ENCODE peak calls at places on chromosomes 1 and 21, in six cellular contexts. Z is thoracic aorta, K is left ventricle myocardium inferior, C is esophagus muscularis mucosa, Q is Panc1, T is IMR-90. L is an unnamed sample. For H3K36me3, the result is how much of the 10 kb centered on the place peaks cover.

GRCh38 chr1:53071167-53071865 is 9.3 kb downstream of the PODN start:
- DNase-seq in Z (no peak), K (peak), C (no peak), Q (no peak), T (no peak), L (peak)

GRCh38 chr1:93681549-93682412 is at the start of gene BCAR3:
- DNase-seq in Z (no peak), K (peak), C (no peak), Q (no peak), T (peak), L (peak)

GRCh38 chr1:222543817-222544216 is 4.1 kb downstream of the HHIPL2 start:
- DNase-seq in Z (no peak), K (no peak), C (no peak), Q (no peak), T (no peak), L (no peak)

GRCh38 chr1:161226320-161226711 is 456 bp downstream of the TOMM40L start:
- DNase-seq in Z (no peak), K (no peak), C (no peak), Q (no peak), T (no peak), L (no peak)

GRCh38 chr1:199123615-199124014 is 484.8 kb downstream of the PTPRC start:
- DNase-seq in Z (no peak), K (no peak), C (no peak), Q (no peak), T (peak), L (no peak)

GRCh38 chr1:168637350-168637991 is 61.1 kb downstream of the XCL1 start:
- DNase-seq in Z (no peak), K (no peak), C (no peak), Q (peak), T (peak), L (no peak)

GRCh38 chr1:221687731-221688487 is 54.0 kb downstream of the DUSP10 start:
- DNase-seq in Z (no peak), K (no peak), C (no peak), Q (no peak), T (no peak), L (no peak)

GRCh38 chr1:193448682-193449461 is 262.5 kb upstream of the B3GALT2 start:
- DNase-seq in Z (no peak), K (no peak), C (no peak), Q (no peak), T (no peak), L (no peak)

GRCh38 chr1:36346741-36347370 is 23.4 kb upstream of the EVA1B start:
- DNase-seq in Z (no peak), K (no peak), C (no peak), Q (no peak), T (no peak), L (no peak)

GRCh38 chr1:205348559-205349477 is 7.9 kb downstream of the KLHDC8A start:
- DNase-seq in Z (no peak), K (no peak), C (no peak), Q (no peak), T (no peak), L (no peak)

GRCh38 chr1:48055854-48056253 is 58.7 kb upstream of the TRABD2B start:
- DNase-seq in Z (no peak), K (no peak), C (no peak), Q (no peak), T (no peak), L (no peak)

GRCh38 chr1:160428655-160429054 is 28.3 kb downstream of the VANGL2 start:
- DNase-seq in Z (no peak), K (no peak), C (peak), Q (no peak), T (peak), L (no peak)

GRCh38 chr1:193974286-193974798 is 787.9 kb upstream of the B3GALT2 start:
- DNase-seq in Z (no peak), K (no peak), C (no peak), Q (no peak), T (no peak), L (no peak)

GRCh38 chr1:210400043-210400840 is 71.5 kb downstream of the HHAT start:
- DNase-seq in Z (peak), K (peak), C (peak), Q (peak), T (peak), L (no peak)

GRCh38 chr1:95042286-95042685 is 30.5 kb downstream of the ALG14 start:
- DNase-seq in Z (no peak), K (no peak), C (no peak), Q (no peak), T (peak), L (no peak)

GRCh38 chr21:34545079-34545884 is 33.3 kb upstream of the KCNE1 start:
- DNase-seq in Z (no peak), K (no peak), C (no peak), Q (no peak), T (peak), L (no peak)

GRCh38 chr1:182595641-182596240 is 6.7 kb upstream of the RNASEL start:
- DNase-seq in Z (no peak), K (peak), C (no peak), Q (peak), T (peak), L (peak)

GRCh38 chr1:203692565-203693470 is 66.2 kb downstream of the ATP2B4 start:
- DNase-seq in Z (peak), K (peak), C (peak), Q (no peak), T (peak), L (peak)

GRCh38 chr1:98884864-98885263 is 119.8 kb downstream of the PLPPR5 start:
- DNase-seq in Z (no peak), K (no peak), C (no peak), Q (no peak), T (no peak), L (no peak)
- TF ChIP-seq CTCF in Z (no peak), K (no peak), C (no peak), Q (no peak), T (no peak), L (no peak)

DNA sequence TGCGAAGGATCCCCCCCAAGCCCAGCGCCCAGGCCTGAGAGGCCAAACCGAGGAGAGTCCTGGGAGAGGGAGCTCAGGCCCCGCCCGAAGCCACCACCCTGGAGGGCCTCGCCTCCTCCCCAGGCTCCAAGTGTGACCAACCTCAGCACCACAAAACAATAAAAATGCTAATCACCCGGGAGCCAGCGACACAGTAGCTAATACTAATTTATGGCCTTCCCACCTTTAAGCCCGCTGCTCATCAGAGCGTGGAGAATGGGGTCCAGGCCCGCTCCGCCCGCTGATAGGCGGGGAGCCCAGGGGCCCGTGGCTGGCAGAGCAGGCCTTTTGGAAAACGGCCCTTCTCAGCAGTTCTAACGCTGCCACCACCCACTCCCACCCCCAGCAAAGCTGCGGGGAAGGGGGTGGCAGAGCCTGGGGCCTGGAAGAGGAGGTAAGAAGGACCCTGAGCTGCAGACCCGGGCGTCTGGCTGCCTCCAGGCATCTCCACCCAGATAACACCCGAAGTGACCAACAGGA is 20.4 kb upstream of the TAS1R2 start:
- DNase-seq in Z (no peak), K (no peak), C (no peak), Q (no peak), T (no peak), L (peak)
- H3K36me3 ChIP-seq in Z (under half), K (under half), C (under half), Q (under half), T (under half), L (under half)

GRCh38 chr1:51519857-51520699 is 1.0 kb upstream of the EPS15 start:
- DNase-seq in Z (no peak), K (no peak), C (no peak), Q (no peak), T (peak), L (no peak)

GRCh38 chr1:51518033-51518729 is 885 bp downstream of the EPS15 start:
- DNase-seq in Z (no peak), K (peak), C (no peak), Q (no peak), T (peak), L (peak)

GRCh38 chr1:51518730-51519047 is 377 bp downstream of the EPS15 start:
- DNase-seq in Z (no peak), K (peak), C (no peak), Q (no peak), T (peak), L (peak)

GRCh38 chr1:51520700-51521248 is 1.7 kb upstream of the EPS15 start:
- DNase-seq in Z (no peak), K (no peak), C (no peak), Q (no peak), T (no peak), L (no peak)

GRCh38 chr1:51519048-51519856 is at the start of gene EPS15:
- DNase-seq in Z (peak), K (peak), C (peak), Q (no peak), T (peak), L (peak)
- TF ChIP-seq CTCF in Z (no peak), K (no peak), C (no peak), Q (no peak), T (no peak), L (no peak)

DNA sequence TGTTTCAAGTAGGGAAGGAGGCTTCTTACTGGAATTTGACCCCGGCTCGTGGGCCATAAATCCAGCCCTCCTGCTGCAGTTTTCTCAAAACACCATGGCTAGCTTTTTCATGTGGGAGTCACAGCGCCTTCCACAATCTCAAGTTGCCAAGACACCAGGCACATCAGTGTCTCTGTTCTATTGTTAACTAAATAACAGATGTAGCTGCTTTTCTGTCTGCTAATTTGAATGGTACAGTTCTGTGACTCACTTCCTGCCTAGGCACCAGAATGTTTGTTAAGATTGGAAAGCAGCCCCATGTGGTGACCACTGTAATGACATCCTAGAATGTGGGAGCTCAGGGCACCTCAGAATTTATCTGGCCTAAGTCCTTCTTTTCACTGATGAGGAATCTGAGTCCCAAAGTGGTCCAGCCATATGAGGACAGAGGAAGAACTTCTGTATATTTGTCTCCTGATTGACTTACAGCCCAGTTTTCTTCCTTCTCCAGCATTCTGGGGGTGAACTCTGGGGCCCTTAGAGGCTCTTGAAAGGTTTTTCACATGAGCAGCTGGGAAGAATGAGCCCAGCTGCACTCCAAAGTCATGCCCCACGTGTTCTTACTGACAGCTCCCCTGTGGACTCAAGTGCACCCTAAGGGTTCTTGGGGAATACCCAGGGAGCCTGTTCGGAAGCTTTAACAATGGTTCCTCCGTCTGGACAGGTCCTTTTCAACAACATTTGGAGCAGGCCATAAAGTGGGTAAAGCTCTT is 27.5 kb downstream of the TRIM45 start:
- DNase-seq in Z (peak), K (no peak), C (no peak), Q (no peak), T (peak), L (no peak)
- H3K36me3 ChIP-seq in Z (under half), K (under half), C (under half), Q (under half), T (under half), L (under half)

GRCh38 chr1:165507570-165507969 is 36.2 kb upstream of the LRRC52 start:
- DNase-seq in Z (no peak), K (no peak), C (no peak), Q (no peak), T (no peak), L (no peak)

GRCh38 chr1:165496493-165496892 is 47.3 kb upstream of the LRRC52 start:
- DNase-seq in Z (no peak), K (no peak), C (no peak), Q (no peak), T (no peak), L (no peak)

GRCh38 chr1:165497444-165498013 is 46.3 kb upstream of the LRRC52 start:
- DNase-seq in Z (no peak), K (no peak), C (peak), Q (no peak), T (no peak), L (peak)

GRCh38 chr1:165501351-165501974 is 42.3 kb upstream of the LRRC52 start:
- DNase-seq in Z (no peak), K (no peak), C (peak), Q (no peak), T (no peak), L (no peak)

DNA sequence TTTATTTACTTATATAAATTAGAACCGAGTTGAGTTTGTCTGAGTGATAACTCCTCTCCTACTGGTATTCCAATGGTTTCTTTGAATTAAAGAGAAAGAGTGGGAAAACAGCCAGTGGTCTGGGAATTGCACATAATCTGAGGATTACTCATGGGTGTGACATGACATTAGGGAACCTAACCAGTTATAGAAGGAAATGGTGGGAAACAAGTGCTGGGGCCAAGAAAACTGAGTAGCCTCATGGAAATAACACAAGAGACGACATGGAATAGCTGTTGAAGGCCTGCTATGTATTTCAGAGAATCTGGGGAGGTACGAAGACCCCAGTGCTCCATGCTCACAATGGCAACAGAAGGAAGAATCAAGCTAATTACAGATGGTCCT is 41.8 kb upstream of the LRRC52 start:
- DNase-seq in Z (no peak), K (no peak), C (peak), Q (no peak), T (no peak), L (no peak)
- TF ChIP-seq CTCF in Z (no peak), K (no peak), C (no peak), Q (no peak), T (no peak), L (no peak)

GRCh38 chr1:89697397-89697796 is 64.5 kb downstream of the LRRC8C start:
- DNase-seq in Z (no peak), K (no peak), C (no peak), Q (no peak), T (no peak), L (no peak)
- H3K36me3 ChIP-seq in Z (under half), K (under half), C (under half), Q (under half), T (under half), L (under half)

L was measured in kidney.